ENCODE peak calls at places on chromosomes 2 and 18, in nine cellular contexts. R, Z, F, M, P, L, G, I and B are unnamed samples.

GRCh38 chr2:73925853-73926492 is 707 bp upstream of the DGUOK start:
- DNase-seq in R (no peak), Z (no peak), F (peak; percentile 68), M (no peak), P (no peak), L (no peak), G (no peak), I (no peak), B (peak; percentile 85)

GRCh38 chr2:143706297-143706696 is 577.1 kb downstream of the ARHGAP15 start:
- DNase-seq in R (no peak), Z (no peak), F (no peak), M (no peak), P (no peak), L (no peak), G (no peak), I (no peak), B (no peak)

GRCh38 chr2:168278424-168278888 is 31.1 kb upstream of the STK39 start:
- DNase-seq in R (peak; percentile 58), Z (no peak), F (peak; percentile 78), M (peak; percentile 14), P (no peak), L (no peak), G (peak; percentile 52), I (no peak), B (no peak)

GRCh38 chr2:168416555-168416954 is 39.5 kb upstream of the CERS6 start:
- DNase-seq in R (no peak), Z (no peak), F (no peak), M (no peak), P (no peak), L (no peak), G (no peak), I (no peak), B (no peak)

GRCh38 chr2:62215306-62216064 is 19.6 kb downstream of the B3GNT2 start:
- DNase-seq in R (no peak), Z (no peak), F (no peak), M (peak; percentile 48), P (no peak), L (no peak), G (no peak), I (no peak), B (no peak)

GRCh38 chr2:191604154-191604553 is 73.8 kb upstream of the NABP1 start:
- DNase-seq in R (no peak), Z (no peak), F (no peak), M (no peak), P (no peak), L (no peak), G (no peak), I (no peak), B (no peak)

GRCh38 chr2:112812318-112813042 is 24.1 kb downstream of the IL1B start:
- DNase-seq in R (peak; percentile 51), Z (no peak), F (no peak), M (peak; percentile 98), P (no peak), L (no peak), G (no peak), I (no peak), B (no peak)

GRCh38 chr2:20611077-20611843 is 39.6 kb downstream of the HS1BP3 start:
- DNase-seq in R (peak; percentile 92), Z (no peak), F (peak; percentile 54), M (peak; percentile 99), P (no peak), L (no peak), G (no peak), I (peak; percentile 86), B (peak; percentile 84)

GRCh38 chr2:78011251-78011650 is 489.1 kb upstream of the LRRTM4 start:
- DNase-seq in R (no peak), Z (no peak), F (no peak), M (no peak), P (no peak), L (no peak), G (no peak), I (no peak), B (no peak)

GRCh38 chr18:59049726-59050660 is 89.7 kb upstream of the SEC11C start:
- DNase-seq in R (no peak), Z (no peak), F (no peak), M (no peak), P (no peak), L (no peak), G (no peak), I (no peak), B (no peak)

GRCh38 chr18:51537487-51537886 is 340.0 kb upstream of the MEX3C start:
- DNase-seq in R (no peak), Z (no peak), F (no peak), M (peak; percentile 9), P (no peak), L (no peak), G (no peak), I (peak; percentile 46), B (peak; percentile 73)

GRCh38 chr2:131146255-131146654 is 41.1 kb downstream of the PLEKHB2 start:
- DNase-seq in R (no peak), Z (no peak), F (no peak), M (no peak), P (no peak), L (no peak), G (no peak), I (no peak), B (no peak)

GRCh38 chr2:55364189-55365055 is 55.2 kb downstream of the CCDC88A start:
- DNase-seq in R (peak; percentile 93), Z (no peak), F (no peak), M (peak; percentile 94), P (no peak), L (no peak), G (peak; percentile 65), I (no peak), B (peak; percentile 56)

GRCh38 chr2:1620081-1620480 is 124.2 kb downstream of the PXDN start:
- DNase-seq in R (no peak), Z (no peak), F (no peak), M (no peak), P (no peak), L (no peak), G (no peak), I (no peak), B (no peak)

GRCh38 chr2:130878316-130878715 is 41.6 kb downstream of the ARHGEF4 start:
- DNase-seq in R (no peak), Z (no peak), F (no peak), M (no peak), P (no peak), L (no peak), G (no peak), I (no peak), B (no peak)

GRCh38 chr2:190462611-190463010 is 54.5 kb downstream of the MFSD6 start:
- DNase-seq in R (no peak), Z (no peak), F (no peak), M (no peak), P (no peak), L (no peak), G (no peak), I (no peak), B (no peak)

GRCh38 chr18:60389314-60389713 is 16.7 kb upstream of the MC4R start:
- DNase-seq in R (no peak), Z (no peak), F (no peak), M (no peak), P (no peak), L (no peak), G (no peak), I (no peak), B (no peak)